ENCODE peak calls at places on chromosomes 2 and 18, in five cellular contexts. B is GM12878, P is K562, Z is H1, K is HepG2. F is an unnamed sample.

GRCh38 chr18:21110667-21111350 is 804 bp downstream of the ROCK1 start:
- DNase-seq in B (no peak), P (peak; percentile 13), Z (no peak), K (no peak), F (peak; percentile 67)

GRCh38 chr2:128638741-128639477 is 320.2 kb upstream of the HS6ST1 start:
- DNase-seq in K (no peak), B (no peak), P (no peak), Z (peak; percentile 88), F (peak; percentile 42)

GRCh38 chr18:74507927-74508326 is 11.8 kb downstream of the CNDP2 start:
- DNase-seq in P (no peak), Z (no peak), K (no peak), B (no peak), F (no peak)

GRCh38 chr2:162025121-162025911 is 48.7 kb downstream of the DPP4 start:
- DNase-seq in B (no peak), P (no peak), K (no peak), Z (no peak), F (no peak)

GRCh38 chr2:67574230-67574629 is 177.1 kb downstream of the ETAA1 start:
- DNase-seq in K (no peak), Z (no peak), P (no peak), B (no peak), F (no peak)

GRCh38 chr2:68225119-68225632 is 27.2 kb downstream of the PPP3R1 start:
- DNase-seq in K (peak; percentile 68), Z (peak; percentile 7), P (peak; percentile 41), B (peak; percentile 26), F (peak; percentile 24)

GRCh38 chr2:205679410-205680009 is 2.8 kb upstream of the NRP2 start:
- DNase-seq in P (no peak), Z (no peak), K (no peak), B (no peak), F (no peak)

GRCh38 chr2:172404824-172405223 is 22.6 kb upstream of the ITGA6 start:
- DNase-seq in B (no peak), P (no peak), Z (no peak), K (no peak), F (no peak)

GRCh38 chr2:144267209-144267608 is 252.7 kb downstream of the ZEB2 start:
- DNase-seq in K (no peak), B (peak; percentile 40), Z (no peak), P (no peak), F (no peak)

GRCh38 chr2:175309799-175310198 is 128.3 kb upstream of the ATP5MC3 start:
- DNase-seq in B (no peak), K (peak; percentile 27), Z (peak; percentile 23), P (peak; percentile 68), F (peak; percentile 54)

GRCh38 chr18:43919565-43919964 is 642.3 kb upstream of the SYT4 start:
- DNase-seq in K (no peak), P (no peak), Z (no peak), B (no peak), F (no peak)

GRCh38 chr2:16115881-16116830 is 175.8 kb downstream of the MYCN start:
- DNase-seq in P (no peak), B (no peak), K (no peak), Z (no peak), F (no peak)

GRCh38 chr18:78939105-78939504 is 40.5 kb upstream of the SALL3 start:
- DNase-seq in P (no peak), Z (no peak), B (no peak), K (no peak), F (no peak)

GRCh38 chr18:49839012-49839411 is 25.7 kb upstream of the ACAA2 start:
- DNase-seq in K (no peak), P (no peak), B (no peak), Z (no peak), F (no peak)

GRCh38 chr2:37657471-37657870 is 14.0 kb downstream of the CDC42EP3 start:
- DNase-seq in B (no peak), K (no peak), Z (no peak), P (no peak), F (no peak)

GRCh38 chr2:125324273-125324672 is 1299.2 kb downstream of the CNTNAP5 start:
- DNase-seq in P (no peak), B (no peak), Z (no peak), K (no peak), F (no peak)

GRCh38 chr2:71613953-71614925 is 160.9 kb downstream of the DYSF start:
- DNase-seq in P (no peak), K (no peak), B (no peak), Z (no peak), F (no peak)

GRCh38 chr2:85160946-85161625 is 27.9 kb downstream of the TCF7L1 start:
- DNase-seq in Z (no peak), P (no peak), B (no peak), K (no peak), F (no peak)

GRCh38 chr2:152505495-152505906 is 170.5 kb downstream of the FMNL2 start:
- DNase-seq in B (peak; percentile 35), K (no peak), Z (no peak), P (peak; percentile 46), F (no peak)

GRCh38 chr2:219615036-219615435 is 12.4 kb upstream of the SLC4A3 start:
- DNase-seq in P (no peak), K (no peak), Z (no peak), B (no peak), F (no peak)

GRCh38 chr18:23752796-23753195 is 63.5 kb downstream of the LAMA3 start:
- DNase-seq in K (no peak), B (no peak), Z (no peak), P (no peak), F (no peak)

GRCh38 chr2:126535408-126535807 is 120.5 kb upstream of the GYPC start:
- DNase-seq in K (no peak), B (no peak), Z (no peak), P (no peak), F (no peak)

GRCh38 chr2:143399679-143400078 is 270.5 kb downstream of the ARHGAP15 start:
- DNase-seq in B (no peak), Z (no peak), P (no peak), K (no peak), F (no peak)

GRCh38 chr2:193199322-193199721 is 1004.6 kb upstream of the TMEFF2 start:
- DNase-seq in Z (no peak), K (no peak), P (peak; percentile 3), B (no peak), F (no peak)

GRCh38 chr2:240689975-240690374 is 1.7 kb upstream of the AQP12A start:
- DNase-seq in B (no peak), Z (no peak), K (no peak), P (no peak), F (no peak)

GRCh38 chr2:8197101-8197500 is 484.8 kb upstream of the ID2 start:
- DNase-seq in P (no peak), Z (no peak), B (no peak), K (no peak), F (no peak)

GRCh38 chr2:234495076-234495800 is 1.6 kb downstream of the ARL4C start:
- DNase-seq in Z (no peak), B (no peak), P (no peak), K (no peak), F (peak; percentile 56)

GRCh38 chr2:232085179-232085578 is 123.7 kb downstream of the DIS3L2 start:
- DNase-seq in Z (no peak), K (no peak), P (no peak), B (no peak), F (no peak)

GRCh38 chr2:43270930-43271615 is 44.7 kb upstream of the ZFP36L2 start:
- DNase-seq in B (no peak), K (no peak), Z (no peak), P (no peak), F (no peak)

GRCh38 chr2:85277416-85278158 is 50.2 kb downstream of the TGOLN2 start:
- DNase-seq in K (no peak), P (no peak), B (no peak), Z (no peak), F (peak; percentile 60)

GRCh38 chr2:226971770-226972169 is 135.9 kb downstream of the RHBDD1 start:
- DNase-seq in P (no peak), K (no peak), Z (no peak), B (no peak), F (no peak)

DNA sequence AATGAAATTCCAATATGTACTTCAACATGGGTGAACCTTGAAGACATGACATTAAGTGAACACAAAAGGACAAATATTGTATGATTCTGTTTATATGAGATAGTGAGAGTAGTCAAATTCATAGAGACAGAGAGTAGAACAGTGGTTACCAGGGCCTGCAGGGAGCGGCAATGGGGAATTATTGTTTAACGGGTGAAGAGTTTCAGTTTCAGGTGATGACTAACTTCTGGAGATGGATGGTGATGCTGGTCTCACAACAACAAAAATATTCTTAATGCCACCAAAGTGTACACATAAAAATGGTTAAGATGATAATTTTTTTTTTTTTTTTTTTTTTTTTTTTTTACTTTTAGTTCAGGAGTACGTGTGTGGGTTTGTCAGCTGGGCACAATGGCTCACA is 109.4 kb upstream of the TMEM200C start:
- DNase-seq in P (no peak), B (peak; percentile 83), K (no peak), Z (no peak), F (no peak)
- TF ChIP-seq USF2 in P (no peak), B (no peak), K (no peak), Z (no peak), F (no peak)

GRCh38 chr2:51472300-51472699 is 440.4 kb upstream of the NRXN1 start:
- DNase-seq in Z (no peak), K (no peak), P (no peak), B (no peak), F (no peak)
- H2AFZ ChIP-seq in Z (no peak overlapping the region), K (no peak overlapping the region), P (no peak overlapping the region), B (no peak overlapping the region), F (no peak overlapping the region)

GRCh38 chr2:55051026-55051866 is 995 bp upstream of the RTN4 start:
- DNase-seq in K (peak; percentile 80), B (no peak), P (peak; percentile 50), Z (peak; percentile 39), F (peak; percentile 50)
- TF ChIP-seq POLR2AphosphoS5 in K (no peak), B (no peak), P (no peak), Z (no peak), F (peak; percentile 88)

GRCh38 chr18:10038268-10038667 is 124.5 kb downstream of the VAPA start:
- DNase-seq in Z (no peak), P (no peak), B (no peak), K (no peak), F (no peak)

GRCh38 chr18:10037181-10037580 is 123.4 kb downstream of the VAPA start:
- DNase-seq in B (no peak), Z (no peak), K (no peak), P (no peak), F (no peak)

GRCh38 chr18:10041180-10041579 is 127.4 kb downstream of the VAPA start:
- DNase-seq in P (no peak), K (no peak), Z (no peak), B (no peak), F (no peak)

GRCh38 chr18:10042492-10042891 is 128.7 kb downstream of the VAPA start:
- DNase-seq in B (no peak), K (no peak), P (no peak), Z (no peak), F (no peak)

DNA sequence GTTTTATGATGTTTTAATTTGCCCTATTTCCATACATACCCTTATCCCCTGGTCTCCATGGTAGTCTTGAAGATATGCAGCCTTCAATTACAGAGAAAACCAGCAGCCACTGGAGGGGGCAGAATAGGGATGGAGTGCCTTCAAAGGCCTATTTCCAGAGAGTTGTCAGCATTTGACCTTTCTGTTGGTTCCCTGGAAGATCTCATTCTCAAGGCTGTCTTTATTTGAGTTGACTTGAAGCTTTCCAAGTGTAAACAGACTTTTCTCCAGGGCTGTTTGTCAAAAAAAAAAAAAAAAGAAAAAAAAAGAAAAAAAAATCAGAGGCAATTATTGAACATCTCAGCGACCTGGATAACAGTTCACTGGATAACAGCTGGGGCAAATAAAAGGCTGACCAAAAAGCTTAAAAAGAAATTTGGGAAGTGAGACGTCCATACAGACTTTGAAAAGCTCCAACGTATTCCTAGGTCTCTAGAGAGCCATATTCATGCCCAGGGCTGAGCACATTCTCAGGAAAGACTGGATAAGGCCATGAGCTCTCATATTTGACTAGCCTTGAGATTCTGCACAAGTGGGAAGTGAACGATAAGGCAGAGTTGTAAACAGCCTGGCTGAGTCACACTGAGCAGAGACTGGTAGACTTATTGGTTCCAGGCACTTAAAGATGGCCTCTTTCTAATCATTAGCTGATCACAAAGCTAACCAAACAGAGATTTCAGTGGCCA is 126.6 kb downstream of the VAPA start:
- DNase-seq in Z (no peak), P (no peak), B (no peak), K (no peak), F (no peak)
- TF ChIP-seq USF2 in Z (no peak), P (no peak), B (no peak), K (no peak), F (no peak)

F was measured in SK-N-SH.